ENCODE peak calls at places on chromosomes 2 and 18, in ten cellular contexts. L, E, G, O, Y, I, P, D, C and F are unnamed samples.

GRCh38 chr2:186101603-186102002 is 363.0 kb downstream of the FSIP2 start:
- DNase-seq in L (no peak), D (no peak), G (no peak), E (no peak), Y (no peak), I (no peak), C (no peak), O (no peak), P (no peak), F (no peak)

GRCh38 chr2:48856144-48856543 is 100.6 kb upstream of the LHCGR start:
- DNase-seq in E (no peak), P (no peak), D (no peak), G (no peak), Y (no peak), C (no peak), L (no peak), O (no peak), I (no peak), F (no peak)

GRCh38 chr2:64114063-64114911 is 29.9 kb downstream of the PELI1 start:
- DNase-seq in I (no peak), C (no peak), L (no peak), Y (no peak), P (no peak), G (no peak), D (no peak), O (no peak), E (no peak), F (no peak)

GRCh38 chr18:8433323-8433722 is 175.9 kb upstream of the RAB12 start:
- DNase-seq in P (no peak), D (no peak), G (no peak), L (no peak), C (no peak), I (no peak), E (no peak), Y (no peak), O (no peak), F (no peak)

GRCh38 chr2:105438104-105438929 is 39.5 kb upstream of the FHL2 start:
- DNase-seq in I (peak; percentile 42), O (peak; percentile 65), Y (no peak), C (peak; percentile 83), P (no peak), E (peak; percentile 91), L (peak; percentile 63), G (no peak), D (no peak), F (no peak)

GRCh38 chr2:238636269-238637073 is 209.7 kb downstream of the ASB1 start:
- DNase-seq in I (peak; percentile 70), E (no peak), D (no peak), L (no peak), O (no peak), Y (peak; percentile 80), P (no peak), G (no peak), C (no peak), F (no peak)

GRCh38 chr18:37254256-37254880 is 311.2 kb downstream of the CELF4 start:
- DNase-seq in E (no peak), Y (no peak), G (no peak), I (no peak), D (no peak), P (no peak), C (no peak), L (no peak), O (peak; percentile 26), F (no peak)

GRCh38 chr2:28648147-28648546 is 103.5 kb upstream of the PPP1CB start:
- DNase-seq in L (no peak), G (no peak), D (no peak), O (no peak), Y (no peak), I (no peak), P (no peak), C (no peak), E (no peak), F (peak; percentile 80)

GRCh38 chr2:26503238-26503880 is 25.4 kb upstream of the OTOF start:
- DNase-seq in P (peak; percentile 61), I (peak; percentile 92), Y (no peak), E (peak; percentile 57), D (no peak), C (peak; percentile 52), L (peak; percentile 93), G (peak; percentile 45), O (peak; percentile 82), F (peak; percentile 79)

GRCh38 chr2:216649573-216649972 is 16.4 kb downstream of the IGFBP2 start:
- DNase-seq in P (no peak), O (no peak), E (no peak), Y (no peak), I (no peak), C (no peak), L (no peak), G (no peak), D (no peak), F (no peak)
- H3K36me3 ChIP-seq in P (no peaks in the 10 kb centered on the region), O (no peaks in the 10 kb centered on the region), E (no peaks in the 10 kb centered on the region), Y (no peaks in the 10 kb centered on the region), I (no peaks in the 10 kb centered on the region), C (no peaks in the 10 kb centered on the region), L (no peaks in the 10 kb centered on the region), G (no peaks in the 10 kb centered on the region), D (no peaks in the 10 kb centered on the region), F (no peaks in the 10 kb centered on the region)

GRCh38 chr2:199798881-199799580 is 52.0 kb downstream of the FTCDNL1 start:
- DNase-seq in G (no peak), C (no peak), D (no peak), L (no peak), O (no peak), P (no peak), E (peak; percentile 43), I (no peak), Y (no peak), F (peak; percentile 73)
- TF ChIP-seq EP300 in G (peak; percentile 73), C (no peak), D (no peak), L (no peak), O (no peak), P (no peak), E (no peak), I (no peak), Y (no peak), F (no peak)

DNA sequence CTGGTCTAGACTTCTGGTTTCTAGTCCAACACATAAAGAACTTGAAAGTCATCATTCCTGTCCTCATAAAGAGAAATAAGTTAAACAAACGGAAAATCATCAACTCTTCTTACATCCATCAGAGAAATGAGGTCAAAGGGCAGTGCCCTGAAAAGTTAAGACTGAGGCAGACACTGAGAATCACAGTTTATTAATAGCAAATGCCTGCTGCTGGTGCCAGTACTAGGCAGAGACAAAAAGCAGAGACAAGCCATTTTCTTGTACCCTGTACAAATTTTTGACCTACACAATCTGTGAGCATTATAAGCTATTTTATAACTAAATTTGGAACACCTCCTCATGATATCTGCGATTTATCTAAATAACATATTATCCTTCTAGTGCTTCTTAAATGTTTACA is 36.8 kb downstream of the ATF2 start:
- DNase-seq in I (no peak), O (no peak), E (no peak), Y (no peak), C (no peak), D (no peak), G (no peak), L (no peak), P (no peak), F (no peak)
- H3K36me3 ChIP-seq in I (no peaks in the 10 kb centered on the region), O (no peaks in the 10 kb centered on the region), E (no peaks in the 10 kb centered on the region), Y (peaks cover 39% of the 10 kb centered on the region), C (peaks cover 78% of the 10 kb centered on the region), D (peaks cover 30% of the 10 kb centered on the region), G (peaks cover 47% of the 10 kb centered on the region), L (peaks cover 82% of the 10 kb centered on the region), P (peaks cover 61% of the 10 kb centered on the region), F (no peaks in the 10 kb centered on the region)

GRCh38 chr2:110677530-110678456 is at the start of gene BUB1:
- DNase-seq in E (peak; percentile 98), G (peak; percentile 94), L (peak; percentile 99), I (peak; percentile 99), P (peak; percentile 97), Y (peak; percentile 98), C (peak; percentile 99), O (peak; percentile 98), D (peak; percentile 99), F (peak; percentile 99)

GRCh38 chr2:110679337-110679707 is 1.5 kb upstream of the BUB1 start:
- DNase-seq in C (no peak), Y (no peak), G (peak; percentile 29), L (peak; percentile 80), O (no peak), D (no peak), I (no peak), P (no peak), E (peak; percentile 37), F (no peak)

GRCh38 chr2:110679865-110680264 is 2.0 kb upstream of the BUB1 start:
- DNase-seq in C (no peak), G (no peak), P (no peak), L (no peak), E (peak; percentile 26), I (peak; percentile 32), O (no peak), Y (no peak), D (no peak), F (no peak)

GRCh38 chr2:110677080-110677479 is 783 bp downstream of the BUB1 start:
- DNase-seq in L (no peak), Y (no peak), P (no peak), G (no peak), C (no peak), O (no peak), I (no peak), E (no peak), D (no peak), F (no peak)

GRCh38 chr2:110678457-110679336 is 834 bp upstream of the BUB1 start:
- DNase-seq in I (no peak), Y (peak; percentile 90), L (peak; percentile 47), D (no peak), C (peak; percentile 61), O (peak; percentile 27), E (peak; percentile 34), G (peak; percentile 8), P (no peak), F (peak; percentile 67)
- TF ChIP-seq EP300 in I (no peak), Y (no peak), L (no peak), D (no peak), C (no peak), O (no peak), E (no peak), G (no peak), P (no peak), F (no peak)

DNA sequence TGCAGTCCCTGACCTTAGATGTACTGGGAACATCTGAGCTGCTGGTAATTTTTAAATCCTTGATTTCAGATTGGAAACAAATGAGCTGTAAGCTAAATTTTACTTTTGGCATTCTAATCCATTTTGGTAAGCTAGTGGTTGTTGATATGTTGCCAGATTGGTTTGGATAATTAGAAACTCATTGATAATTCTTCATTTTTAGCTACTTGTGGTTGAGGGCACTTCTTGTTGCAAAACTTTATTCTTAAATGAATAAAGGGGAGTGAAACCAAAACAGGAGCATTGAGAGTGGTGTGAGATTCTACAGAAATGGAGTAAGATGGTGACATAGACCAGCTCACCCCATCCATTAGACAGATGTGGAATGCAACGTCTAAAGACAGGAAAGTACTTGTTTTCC is 64.5 kb downstream of the ITGB1BP1 start:
- DNase-seq in D (no peak), L (no peak), E (no peak), C (no peak), Y (no peak), G (no peak), I (no peak), P (no peak), O (no peak), F (no peak)
- H3K36me3 ChIP-seq in D (peaks cover 48% of the 10 kb centered on the region), L (no peaks in the 10 kb centered on the region), E (no peaks in the 10 kb centered on the region), C (peaks cover 86% of the 10 kb centered on the region), Y (peaks cover 81% of the 10 kb centered on the region), G (peaks cover 78% of the 10 kb centered on the region), I (no peaks in the 10 kb centered on the region), P (peaks cover 32% of the 10 kb centered on the region), O (peaks cover 8% of the 10 kb centered on the region), F (peaks cover 22% of the 10 kb centered on the region)